ENCODE peak calls at places on chromosome 17, in five cellular contexts. U is gastrocnemius medialis, Z is fibroblast of villous mesenchyme, E is brain microvascular endothelial cell, M is GM12892. O is an unnamed sample.
A peak's percentile ranks its signal among the peaks of the same experiment; 100 is the strongest.

GRCh38 chr17:46963571-46963970 is 15.5 kb downstream of the RPRML start:
- DNase-seq in E (no peak), Z (no peak), M (no peak), U (no peak), O (no peak)

GRCh38 chr17:72588961-72589360 is 468.1 kb downstream of the SOX9 start:
- DNase-seq in E (peak; percentile 40), Z (no peak), U (no peak), M (no peak), O (peak; percentile 35)

GRCh38 chr17:77425791-77426641 is 285.2 kb downstream of the SEC14L1 start:
- DNase-seq in U (peak; percentile 72), E (peak; percentile 87), M (no peak), Z (peak; percentile 94), O (peak; percentile 92)

GRCh38 chr17:30838187-30838807 is 6.5 kb downstream of the ATAD5 start:
- DNase-seq in M (no peak), U (no peak), E (no peak), Z (no peak), O (no peak)

GRCh38 chr17:82345151-82345976 is 11.8 kb upstream of the SECTM1 start:
- DNase-seq in M (no peak), U (no peak), Z (no peak), E (no peak), O (no peak)

GRCh38 chr17:8855477-8856204 is 11.8 kb downstream of the PIK3R6 start:
- DNase-seq in E (no peak), U (no peak), M (no peak), Z (no peak), O (no peak)

GRCh38 chr17:15348030-15348429 is 6.6 kb upstream of the TEKT3 start:
- DNase-seq in M (no peak), E (no peak), Z (peak; percentile 76), U (no peak), O (no peak)

GRCh38 chr17:78923660-78924453 is 1.3 kb downstream of the TIMP2 start:
- DNase-seq in E (no peak), U (peak; percentile 40), M (peak; percentile 68), Z (no peak), O (peak; percentile 67)

GRCh38 chr17:37717627-37718382 is 27.1 kb downstream of the HNF1B start:
- DNase-seq in M (no peak), E (no peak), Z (peak; percentile 16), U (no peak), O (no peak)

GRCh38 chr17:4142107-4142900 is 526 bp downstream of the ZZEF1 start:
- DNase-seq in M (no peak), E (peak; percentile 18), Z (peak; percentile 45), U (no peak), O (peak; percentile 54)

GRCh38 chr17:17386143-17386800 is 83.1 kb downstream of the NT5M start:
- DNase-seq in E (no peak), Z (no peak), M (no peak), U (peak; percentile 24), O (no peak)

GRCh38 chr17:885971-886571 is 93.5 kb downstream of the NXN start:
- DNase-seq in U (peak; percentile 92), E (no peak), M (no peak), Z (no peak), O (no peak)

GRCh38 chr17:50102164-50102991 is 7.2 kb downstream of the PDK2 start:
- DNase-seq in M (no peak), U (peak; percentile 93), E (no peak), Z (no peak), O (no peak)

GRCh38 chr17:34045990-34046389 is 209.1 kb upstream of the CCL2 start:
- DNase-seq in Z (no peak), E (no peak), U (no peak), M (no peak), O (no peak)

GRCh38 chr17:42774066-42774750 is 959 bp downstream of the VPS25 start:
- DNase-seq in U (no peak), E (no peak), Z (no peak), M (no peak), O (peak; percentile 77)

GRCh38 chr17:17203173-17203730 is 2.9 kb downstream of the PLD6 start:
- DNase-seq in M (no peak), E (no peak), U (no peak), Z (no peak), O (no peak)

GRCh38 chr17:75853410-75853809 is 1.7 kb downstream of the WBP2 start:
- DNase-seq in M (no peak), E (peak; percentile 86), Z (peak; percentile 82), U (peak; percentile 81), O (peak; percentile 77)

GRCh38 chr17:77155125-77155524 is 14.4 kb downstream of the SEC14L1 start:
- DNase-seq in Z (no peak), M (no peak), E (no peak), U (no peak), O (no peak)